ENCODE peak calls at places on chromosomes 6 and 20, in six cellular contexts. C is suprapubic skin; H is OCI-LY7; M is progenitor cell of endocrine pancreas; S is foreskin fibroblast; N is activated effector memory CD4-positive, alpha-beta T cell treated with anti-CD3 and anti-CD28 coated beads, Interleukin-2, amount 50 U/mL, for 16 hours. R is an unnamed sample.

GRCh38 chr6:105429676-105430075 is 26.8 kb upstream of the PREP start:
- DNase-seq in C (no peak), H (no peak), M (no peak), S (peak), N (no peak), R (peak)

GRCh38 chr20:44714701-44715494 is at the start of gene CCN5:
- DNase-seq in C (peak), H (no peak), M (no peak), S (peak), N (no peak), R (peak)

GRCh38 chr20:24458441-24458840 is 11.0 kb upstream of the SYNDIG1 start:
- DNase-seq in C (no peak), H (no peak), M (no peak), S (no peak), N (no peak), R (no peak)

GRCh38 chr20:53847118-53847842 is 223.1 kb downstream of the BCAS1 start:
- DNase-seq in C (no peak), H (peak), M (no peak), S (no peak), N (no peak), R (no peak)

GRCh38 chr6:136593748-136594490 is 43.7 kb upstream of the MAP7 start:
- DNase-seq in C (no peak), H (peak), M (no peak), S (peak), N (peak), R (peak)

GRCh38 chr6:169250660-169251059 is 3.0 kb downstream of the THBS2 start:
- DNase-seq in C (peak), H (no peak), M (no peak), S (peak), N (peak), R (peak)

GRCh38 chr20:46011631-46012482 is 3.1 kb downstream of the MMP9 start:
- DNase-seq in C (peak), H (peak), M (no peak), S (no peak), N (peak), R (no peak)

GRCh38 chr6:37501632-37502466 is 2.2 kb upstream of the CCDC167 start:
- DNase-seq in C (no peak), H (peak), M (no peak), S (no peak), N (peak), R (no peak)

GRCh38 chr6:159720708-159721107 is 6.6 kb upstream of the WTAP start:
- DNase-seq in C (no peak), H (peak), M (no peak), S (no peak), N (no peak), R (no peak)

GRCh38 chr20:41387433-41387832 is 20.8 kb upstream of the EMILIN3 start:
- DNase-seq in C (peak), H (no peak), M (no peak), S (no peak), N (no peak), R (no peak)

GRCh38 chr20:58229198-58229802 is 847 bp upstream of the ANKRD60 start:
- DNase-seq in C (no peak), H (no peak), M (no peak), S (no peak), N (no peak), R (no peak)

GRCh38 chr6:56709650-56710049 is 67.0 kb upstream of the DST start:
- DNase-seq in C (no peak), H (no peak), M (no peak), S (no peak), N (no peak), R (no peak)

GRCh38 chr20:35615667-35616464 is at the start of gene SPAG4:
- DNase-seq in C (peak), H (no peak), M (peak), S (peak), N (peak), R (peak)

GRCh38 chr20:44625361-44625760 is 26.1 kb downstream of the ADA start:
- DNase-seq in C (no peak), H (no peak), M (no peak), S (no peak), N (no peak), R (no peak)

GRCh38 chr6:127513425-127513824 is 5.7 kb downstream of the MTCL3 start:
- DNase-seq in C (no peak), H (no peak), M (no peak), S (no peak), N (no peak), R (no peak)

R was measured in fibroblast of gingiva.